ENCODE peak calls at places on chromosome 22, in five cellular contexts. Y is T follicular helper cell, E is kidney, P is cardiac septum, N is A549. L is an unnamed sample.

GRCh38 chr22:46835288-46835687 is 72.8 kb downstream of the TBC1D22A start:
- DNase-seq in Y (no peak), E (no peak), P (no peak), N (no peak), L (no peak)

GRCh38 chr22:19876941-19877625 is 22.4 kb upstream of the GNB1L start:
- DNase-seq in Y (no peak), E (peak; percentile 68), P (peak; percentile 62), N (no peak), L (peak; percentile 57)

GRCh38 chr22:19478466-19479357 is at the start of gene UFD1:
- DNase-seq in Y (peak; percentile 64), E (peak; percentile 94), P (peak; percentile 92), N (peak; percentile 40), L (peak; percentile 87)

GRCh38 chr22:38135133-38135706 is 24.7 kb upstream of the BAIAP2L2 start:
- DNase-seq in Y (no peak), E (peak; percentile 22), P (peak; percentile 31), N (peak; percentile 48), L (peak; percentile 34)

GRCh38 chr22:39188809-39189208 is 36.3 kb upstream of the CBX7 start:
- DNase-seq in Y (no peak), E (peak; percentile 15), P (no peak), N (no peak), L (peak; percentile 23)

GRCh38 chr22:38871360-38872171 is 450 bp downstream of the CBX6 start:
- DNase-seq in Y (no peak), E (peak; percentile 83), P (peak; percentile 74), N (no peak), L (peak; percentile 65)

GRCh38 chr22:27487600-27488450 is 313.7 kb downstream of the MN1 start:
- DNase-seq in Y (no peak), E (no peak), P (no peak), N (no peak), L (no peak)

GRCh38 chr22:26170795-26171194 is 1.5 kb downstream of the SEZ6L start:
- DNase-seq in Y (no peak), E (no peak), P (no peak), N (no peak), L (no peak)

GRCh38 chr22:45671783-45672563 is at the start of gene ATXN10:
- DNase-seq in Y (peak; percentile 31), E (peak; percentile 91), P (peak; percentile 86), N (peak; percentile 38), L (peak; percentile 82)

GRCh38 chr22:48376428-48376827 is 1451.2 kb downstream of the BRD1 start:
- DNase-seq in Y (no peak), E (no peak), P (no peak), N (no peak), L (peak; percentile 7)

GRCh38 chr22:35330258-35330861 is 30.7 kb downstream of the TOM1 start:
- DNase-seq in Y (peak; percentile 44), E (peak; percentile 93), P (peak; percentile 93), N (no peak), L (peak; percentile 84)

GRCh38 chr22:42283288-42284229 is 13.1 kb upstream of the TCF20 start:
- DNase-seq in Y (peak; percentile 44), E (peak; percentile 75), P (peak; percentile 74), N (no peak), L (no peak)

GRCh38 chr22:30017824-30018223 is 62.4 kb upstream of the HORMAD2 start:
- DNase-seq in Y (no peak), E (no peak), P (no peak), N (no peak), L (no peak)

GRCh38 chr22:31128156-31128555 is 5.4 kb downstream of the INPP5J start:
- DNase-seq in Y (no peak), E (no peak), P (no peak), N (no peak), L (no peak)

GRCh38 chr22:41902932-41903421 is 11.9 kb downstream of the SHISA8 start:
- DNase-seq in Y (no peak), E (peak; percentile 93), P (peak; percentile 84), N (no peak), L (no peak)

GRCh38 chr22:28019360-28019759 is 100.3 kb upstream of the PITPNB start:
- DNase-seq in Y (no peak), E (peak; percentile 59), P (peak; percentile 74), N (no peak), L (peak; percentile 54)

L was measured in sciatic nerve.